ENCODE peak calls at places on chromosomes 16 and 17, in four cellular contexts. Z is foreskin fibroblast, F is aorta, S is skeletal muscle cell. R is an unnamed sample.

GRCh38 chr16:1048442-1049112 is 24.0 kb upstream of the SSTR5 start:
- DNase-seq in Z (peak), F (no peak), S (no peak), R (peak)

GRCh38 chr16:74738134-74738541 is 36.5 kb downstream of the FA2H start:
- DNase-seq in Z (peak), S (no peak), F (no peak), R (no peak)

GRCh38 chr16:56779956-56780355 is 50.0 kb downstream of the NUP93 start:
- DNase-seq in F (no peak), Z (no peak), S (no peak), R (no peak)

GRCh38 chr17:32763855-32764439 is 113.0 kb downstream of the MYO1D start:
- DNase-seq in F (no peak), Z (no peak), S (no peak), R (no peak)

GRCh38 chr16:57008440-57008839 is 19.1 kb downstream of the NLRC5 start:
- DNase-seq in Z (no peak), S (no peak), F (no peak), R (no peak)

GRCh38 chr16:81936209-81936608 is 75.1 kb downstream of the SDR42E1 start:
- DNase-seq in S (no peak), Z (no peak), F (no peak), R (no peak)

GRCh38 chr17:36768355-36768754 is 167.0 kb downstream of the MRM1 start:
- DNase-seq in S (no peak), Z (no peak), F (peak), R (no peak)

GRCh38 chr16:81237282-81237681 is 1.2 kb upstream of the BCO1 start:
- DNase-seq in Z (peak), F (no peak), S (no peak), R (peak)

GRCh38 chr16:78748471-78748929 is 649.0 kb downstream of the WWOX start:
- DNase-seq in S (no peak), Z (no peak), F (no peak), R (no peak)

GRCh38 chr17:49496183-49496865 is 1.2 kb downstream of the NGFR start:
- DNase-seq in S (no peak), Z (peak), F (peak), R (peak)

GRCh38 chr17:29138184-29138955 is 41.8 kb downstream of the MYO18A start:
- DNase-seq in Z (peak), F (no peak), S (no peak), R (no peak)

GRCh38 chr17:36647598-36647997 is 46.2 kb downstream of the MRM1 start:
- DNase-seq in S (no peak), Z (no peak), F (no peak), R (no peak)

GRCh38 chr16:47732806-47733150 is 271.6 kb downstream of the PHKB start:
- DNase-seq in F (no peak), S (peak), Z (peak), R (no peak)

GRCh38 chr17:63635787-63636186 is 13.6 kb downstream of the MAP3K3 start:
- DNase-seq in Z (no peak), S (no peak), F (no peak), R (peak)

GRCh38 chr17:77957215-77957868 is 1.2 kb upstream of the TNRC6C start:
- DNase-seq in F (no peak), Z (peak), S (no peak), R (no peak)

DNA sequence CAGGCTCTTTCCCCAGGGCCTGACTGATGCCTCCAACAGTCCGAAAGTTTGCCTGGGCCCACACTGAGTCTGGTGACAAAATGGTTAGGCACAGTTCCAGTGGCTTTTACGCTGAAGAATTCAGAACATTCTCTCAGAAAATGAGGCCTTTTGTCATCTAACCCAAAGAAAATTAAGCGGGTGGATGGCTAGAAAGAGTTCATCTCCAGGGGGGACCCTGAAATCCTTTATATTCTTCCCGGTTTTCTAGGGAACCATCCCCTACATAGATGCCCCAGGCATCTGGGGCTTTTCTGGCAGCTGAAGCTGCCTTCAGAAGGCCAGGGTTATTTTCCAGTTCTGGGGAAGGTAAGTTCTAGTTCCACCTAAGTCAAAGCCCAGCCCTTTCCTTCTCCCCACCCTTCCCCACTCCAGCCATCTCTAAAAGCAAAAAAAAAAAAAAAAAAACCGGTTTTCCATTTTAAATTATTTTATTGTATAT is 2.2 kb downstream of the RASD1 start:
- DNase-seq in Z (no peak), F (no peak), S (no peak), R (no peak)
- H3K4me3 ChIP-seq in Z (peak), F (no peak), S (no peak), R (peak)

DNA sequence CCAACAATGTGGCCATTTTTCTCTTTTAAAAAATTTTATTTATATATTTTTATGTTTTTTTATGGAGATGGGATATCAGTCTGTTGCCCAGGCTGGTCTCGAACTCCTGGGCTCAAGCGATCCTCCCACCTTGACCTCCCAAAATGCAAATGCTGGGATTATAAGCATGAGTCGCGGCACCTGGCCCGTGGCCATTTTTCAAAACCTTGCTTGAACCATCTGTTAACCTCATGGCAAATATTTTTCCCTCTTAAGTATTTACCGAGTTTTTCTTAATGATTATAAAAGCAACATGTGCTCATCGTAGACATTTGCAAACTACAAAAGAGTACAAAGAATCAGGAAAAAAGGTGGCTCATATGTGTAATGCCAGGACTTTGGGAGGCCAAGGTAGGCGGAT is 127.6 kb downstream of the ABCC6 start:
- DNase-seq in S (no peak), F (no peak), Z (peak), R (no peak)
- H3K4me3 ChIP-seq in S (no peak), F (no peak), Z (no peak), R (no peak)

GRCh38 chr17:74738051-74738996 is 1.3 kb downstream of the RAB37 start:
- DNase-seq in S (no peak), F (no peak), Z (peak), R (no peak)
- H3K4me3 ChIP-seq in S (no peak), F (no peak), Z (no peak), R (no peak)

DNA sequence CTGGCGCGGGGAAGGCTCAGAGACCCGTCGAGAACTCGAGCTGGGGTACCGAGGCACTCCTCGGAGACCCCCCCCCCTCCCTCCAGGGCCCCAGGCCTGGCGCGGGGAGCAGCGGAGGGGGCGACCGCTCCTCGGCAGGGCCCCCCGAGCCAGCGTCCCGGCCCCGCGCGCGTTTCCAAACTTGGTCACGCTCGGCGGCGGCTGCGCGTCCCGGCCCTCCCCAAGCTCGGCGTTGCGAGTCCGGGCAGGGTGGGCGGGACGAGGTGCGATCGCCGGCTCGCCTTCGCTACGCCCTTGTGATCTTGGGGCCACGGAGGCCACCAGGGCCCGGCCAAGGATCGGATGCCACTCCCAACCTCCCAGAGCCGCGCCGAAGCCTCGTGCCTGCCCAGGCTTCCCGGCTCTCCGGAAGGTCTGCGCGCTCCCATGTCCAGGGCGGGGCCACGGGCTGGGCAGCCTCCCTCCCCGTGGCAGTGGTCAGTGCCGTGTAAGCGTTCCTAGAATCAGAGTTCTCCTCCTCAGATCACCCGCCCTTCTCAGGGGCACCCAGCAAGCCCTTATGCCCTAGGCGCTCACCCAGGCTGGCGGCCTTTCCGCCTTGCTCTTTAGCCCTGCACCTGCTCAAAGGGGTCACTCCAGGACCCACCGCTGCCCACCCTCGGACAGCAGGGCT is 12.0 kb upstream of the MRPS23 start:
- DNase-seq in Z (peak), S (no peak), F (peak), R (peak)
- H3K4me3 ChIP-seq in Z (peak), S (peak), F (peak), R (peak)

GRCh38 chr17:14745541-14745940 is 444.7 kb downstream of the HS3ST3B1 start:
- DNase-seq in Z (peak), S (peak), F (no peak), R (no peak)
- H3K4me3 ChIP-seq in Z (no peak), S (no peak), F (no peak), R (no peak)

GRCh38 chr17:81101614-81102306 is 63.5 kb upstream of the PVALEF start:
- DNase-seq in F (peak), S (no peak), Z (peak), R (peak)
- H3K4me3 ChIP-seq in F (no peak), S (no peak), Z (no peak), R (no peak)

DNA sequence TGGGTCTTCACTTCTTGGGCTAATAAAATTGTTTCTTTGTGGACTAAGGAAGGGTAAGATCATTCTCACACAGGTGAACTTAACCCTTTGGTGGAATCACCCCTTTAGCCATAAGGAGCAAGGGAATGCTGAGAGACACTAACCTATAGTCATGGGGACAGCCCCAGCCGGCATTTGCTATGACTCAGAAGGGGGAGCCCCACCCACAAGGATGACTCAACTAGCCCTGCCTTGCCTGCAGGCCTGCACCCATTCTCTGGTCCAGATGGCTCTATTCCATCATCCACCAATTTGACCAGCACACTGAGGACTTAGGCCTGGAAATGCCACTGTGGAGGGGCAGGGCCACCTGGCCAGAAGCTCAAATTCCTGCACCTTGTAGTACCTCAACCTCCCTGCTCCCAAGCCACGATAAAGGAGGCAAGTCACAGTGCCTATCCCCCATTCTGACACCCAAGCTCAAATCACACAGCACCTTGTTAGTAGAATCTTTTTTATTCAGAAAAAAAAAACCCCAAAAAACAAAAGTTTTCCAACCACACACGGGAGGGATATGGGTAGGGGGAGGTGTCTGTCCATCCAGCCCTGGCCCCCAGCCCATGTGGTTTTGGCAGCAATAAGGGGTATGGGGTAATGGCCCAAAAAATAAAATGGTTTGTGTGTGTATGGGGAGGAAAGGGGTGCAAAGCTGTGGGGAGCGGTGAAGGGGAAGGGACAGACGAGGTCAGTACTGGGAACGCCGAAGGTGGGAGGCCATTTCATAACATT is 3.0 kb downstream of the PFN1 start:
- DNase-seq in Z (peak), F (peak), S (peak), R (peak)
- H3K4me3 ChIP-seq in Z (peak), F (no peak), S (peak), R (no peak)

DNA sequence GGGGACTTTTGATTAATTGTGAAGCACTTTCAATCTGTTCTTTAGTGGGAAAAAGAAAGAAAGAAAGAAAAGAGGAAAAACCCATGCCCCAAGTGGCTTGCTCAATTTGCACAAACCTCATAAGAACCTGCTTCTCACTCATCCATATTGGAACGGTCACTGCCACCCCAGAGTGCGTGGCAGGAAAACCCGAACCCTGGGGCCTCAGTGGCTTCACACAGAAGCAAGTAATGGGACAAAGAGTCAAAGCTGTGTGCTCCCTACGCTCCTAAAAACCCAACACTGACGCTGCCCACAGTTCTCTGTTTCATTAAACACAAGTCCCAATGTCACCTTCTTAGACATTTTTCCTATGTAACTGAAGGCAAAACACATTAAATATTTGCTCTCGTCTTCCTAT is 1.2 kb downstream of the SLC6A4 start:
- DNase-seq in S (no peak), F (no peak), Z (no peak), R (no peak)
- H3K4me3 ChIP-seq in S (no peak), F (no peak), Z (no peak), R (no peak)

DNA sequence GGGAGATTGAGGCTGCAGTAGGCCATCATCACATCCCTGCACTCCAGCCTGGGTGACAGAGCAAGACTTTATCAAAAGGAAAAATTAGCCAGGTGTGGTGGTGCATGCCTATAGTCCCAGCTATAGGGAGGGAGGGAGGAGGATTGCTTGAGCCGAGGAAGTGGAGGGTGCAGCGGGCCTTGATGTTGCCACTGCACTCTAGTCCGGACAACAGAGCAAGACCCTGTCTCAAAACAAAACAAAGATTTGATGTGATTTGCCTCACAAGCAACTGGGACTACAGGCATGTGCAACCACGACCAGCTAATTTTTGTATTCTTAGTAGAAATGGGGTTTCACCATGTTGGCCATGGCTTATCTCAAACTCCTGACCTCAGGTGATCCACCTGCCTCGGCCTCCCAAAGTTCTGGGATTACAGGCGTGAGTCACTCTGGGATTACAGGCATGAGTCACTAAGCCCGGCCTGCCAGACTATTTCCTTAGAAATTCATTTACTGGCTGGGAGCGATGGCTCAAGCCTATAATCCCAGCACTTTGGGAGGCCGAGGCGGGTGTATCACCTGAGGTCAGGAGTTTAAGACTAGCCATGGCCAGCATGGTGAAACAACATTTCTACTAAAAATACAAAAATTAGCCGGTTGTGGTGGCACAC is 11.5 kb downstream of the UBE2G1 start:
- DNase-seq in F (no peak), S (no peak), Z (no peak), R (no peak)
- H3K4me3 ChIP-seq in F (no peak), S (no peak), Z (no peak), R (no peak)